ENCODE peak calls at places on chromosomes 3 and 15, in seven cellular contexts. Z is NCI-H460; K is HL-60; A is EL; S is activated CD4-positive, alpha-beta T cell treated with anti-CD3 and anti-CD28 coated beads, Interleukin-2, amount 50 U/mL, for 1 hour; D is stimulated activated CD4-positive, alpha-beta T cell treated with anti-CD3 and anti-CD28 coated beads, Interleukin-15, amount 100 ng/mL, for 48 hours; Q is Ammon's horn. T is an unnamed sample.

GRCh38 chr3:195106418-195106906 is 164.5 kb downstream of the XXYLT1 start:
- DNase-seq in S (peak; percentile 63), K (peak; percentile 34), Z (peak; percentile 5), A (peak; percentile 64), D (peak; percentile 53), Q (peak; percentile 66), T (peak; percentile 9)

GRCh38 chr15:38242055-38242454 is 10.6 kb upstream of the SPRED1 start:
- DNase-seq in A (no peak), K (no peak), Q (no peak), D (no peak), S (no peak), Z (no peak), T (no peak)

GRCh38 chr15:38688761-38689160 is 124.1 kb upstream of the RASGRP1 start:
- DNase-seq in Q (no peak), Z (no peak), A (no peak), S (peak; percentile 52), D (peak; percentile 65), K (no peak), T (no peak)

GRCh38 chr15:48190932-48191573 is 412 bp upstream of the CTXN2 start:
- DNase-seq in D (peak; percentile 7), K (peak; percentile 3), Z (peak; percentile 61), Q (peak; percentile 70), S (peak; percentile 25), A (peak; percentile 56), T (no peak)

GRCh38 chr15:61653110-61653509 is 407.1 kb downstream of the VPS13C start:
- DNase-seq in S (no peak), K (no peak), A (no peak), Q (no peak), D (no peak), Z (no peak), T (no peak)

GRCh38 chr15:96020133-96020532 is 310.4 kb upstream of the NR2F2 start:
- DNase-seq in A (no peak), Q (peak; percentile 83), S (no peak), D (no peak), Z (no peak), K (no peak), T (no peak)

GRCh38 chr3:58175429-58176184 is 35.2 kb downstream of the DNASE1L3 start:
- DNase-seq in Z (no peak), D (no peak), S (no peak), K (no peak), A (peak; percentile 37), Q (no peak), T (no peak)

GRCh38 chr3:194640829-194641228 is 7.6 kb upstream of the TMEM44 start:
- DNase-seq in K (no peak), S (peak; percentile 49), Q (no peak), Z (no peak), D (peak; percentile 22), A (peak; percentile 51), T (no peak)

GRCh38 chr15:98866503-98866902 is 141.1 kb downstream of the PGPEP1L start:
- DNase-seq in Z (no peak), A (peak; percentile 68), S (no peak), D (no peak), K (no peak), Q (peak; percentile 27), T (no peak)

GRCh38 chr15:73318463-73319351 is 50.1 kb downstream of the HCN4 start:
- DNase-seq in D (no peak), Z (no peak), A (no peak), Q (peak; percentile 35), S (no peak), K (no peak), T (no peak)

GRCh38 chr3:111967651-111968274 is 11.1 kb upstream of the ABHD10 start:
- DNase-seq in S (peak; percentile 80), A (peak; percentile 83), D (peak; percentile 79), Z (peak; percentile 76), K (peak; percentile 60), Q (peak; percentile 87), T (peak; percentile 68)

T was measured in activated CD8-positive, alpha-beta memory T cell treated with anti-CD3 and anti-CD28 coated beads for 1 hour.